ENCODE peak calls at places on chromosome 6, in nine cellular contexts. One of them, this sample, is unnamed.
A peak's percentile ranks its signal among the peaks of the same experiment; 100 is the strongest.

GRCh38 chr6:89640804-89641203 is 2.3 kb upstream of the LYRM2 start:
- DNase-seq in HFFc6: peak; percentile 84
- DNase-seq in NCI-H146: no peak
- DNase-seq in dermis microvascular lymphatic vessel endothelial cell: no peak
- DNase-seq in stimulated activated CD4-positive, alpha-beta T cell treated with anti-CD3 and anti-CD28 coated beads, TNF-alpha, amount 100 ng/mL, for 24 hours: no peak
- DNase-seq in kidney tubule cell: peak; percentile 66
- DNase-seq in amygdala: no peak
- DNase-seq in retinal pigment epithelial cell: peak; percentile 73
- DNase-seq in hepatic stellate cell: no peak
- DNase-seq in this sample: peak; percentile 24

GRCh38 chr6:70413829-70414494 is 654 bp downstream of the FAM135A start:
- DNase-seq in kidney tubule cell: peak; percentile 6
- DNase-seq in hepatic stellate cell: peak; percentile 22
- DNase-seq in retinal pigment epithelial cell: no peak
- DNase-seq in NCI-H146: no peak
- DNase-seq in amygdala: peak; percentile 47
- DNase-seq in HFFc6: no peak
- DNase-seq in stimulated activated CD4-positive, alpha-beta T cell treated with anti-CD3 and anti-CD28 coated beads, TNF-alpha, amount 100 ng/mL, for 24 hours: no peak
- DNase-seq in dermis microvascular lymphatic vessel endothelial cell: peak; percentile 2
- DNase-seq in this sample: no peak

GRCh38 chr6:41371461-41371991 is 36.1 kb downstream of the NCR2 start:
- DNase-seq in HFFc6: peak; percentile 14
- DNase-seq in kidney tubule cell: peak; percentile 66
- DNase-seq in NCI-H146: no peak
- DNase-seq in retinal pigment epithelial cell: no peak
- DNase-seq in dermis microvascular lymphatic vessel endothelial cell: peak; percentile 38
- DNase-seq in amygdala: peak; percentile 12
- DNase-seq in stimulated activated CD4-positive, alpha-beta T cell treated with anti-CD3 and anti-CD28 coated beads, TNF-alpha, amount 100 ng/mL, for 24 hours: no peak
- DNase-seq in hepatic stellate cell: peak; percentile 65
- DNase-seq in this sample: no peak

GRCh38 chr6:45476341-45476740 is 98.6 kb upstream of the SUPT3H start:
- DNase-seq in amygdala: peak; percentile 11
- DNase-seq in HFFc6: no peak
- DNase-seq in retinal pigment epithelial cell: no peak
- DNase-seq in NCI-H146: no peak
- DNase-seq in hepatic stellate cell: no peak
- DNase-seq in stimulated activated CD4-positive, alpha-beta T cell treated with anti-CD3 and anti-CD28 coated beads, TNF-alpha, amount 100 ng/mL, for 24 hours: no peak
- DNase-seq in kidney tubule cell: no peak
- DNase-seq in dermis microvascular lymphatic vessel endothelial cell: no peak
- DNase-seq in this sample: no peak

GRCh38 chr6:38640216-38640909 is 634 bp upstream of the BTBD9 start:
- DNase-seq in amygdala: no peak
- DNase-seq in NCI-H146: peak; percentile 16
- DNase-seq in dermis microvascular lymphatic vessel endothelial cell: no peak
- DNase-seq in HFFc6: no peak
- DNase-seq in hepatic stellate cell: no peak
- DNase-seq in kidney tubule cell: no peak
- DNase-seq in retinal pigment epithelial cell: no peak
- DNase-seq in stimulated activated CD4-positive, alpha-beta T cell treated with anti-CD3 and anti-CD28 coated beads, TNF-alpha, amount 100 ng/mL, for 24 hours: no peak
- DNase-seq in this sample: no peak

GRCh38 chr6:138285800-138286199 is 67.5 kb upstream of the PBOV1 start:
- DNase-seq in amygdala: no peak
- DNase-seq in retinal pigment epithelial cell: no peak
- DNase-seq in hepatic stellate cell: no peak
- DNase-seq in HFFc6: no peak
- DNase-seq in NCI-H146: no peak
- DNase-seq in stimulated activated CD4-positive, alpha-beta T cell treated with anti-CD3 and anti-CD28 coated beads, TNF-alpha, amount 100 ng/mL, for 24 hours: no peak
- DNase-seq in dermis microvascular lymphatic vessel endothelial cell: no peak
- DNase-seq in kidney tubule cell: no peak
- DNase-seq in this sample: no peak

GRCh38 chr6:4450237-4450636 is 314.9 kb upstream of the ECI2 start:
- DNase-seq in stimulated activated CD4-positive, alpha-beta T cell treated with anti-CD3 and anti-CD28 coated beads, TNF-alpha, amount 100 ng/mL, for 24 hours: no peak
- DNase-seq in amygdala: no peak
- DNase-seq in retinal pigment epithelial cell: no peak
- DNase-seq in NCI-H146: no peak
- DNase-seq in dermis microvascular lymphatic vessel endothelial cell: no peak
- DNase-seq in hepatic stellate cell: no peak
- DNase-seq in HFFc6: no peak
- DNase-seq in kidney tubule cell: no peak
- DNase-seq in this sample: no peak

GRCh38 chr6:25788305-25788922 is 33.9 kb downstream of the SLC17A4 start:
- DNase-seq in amygdala: peak; percentile 3
- DNase-seq in dermis microvascular lymphatic vessel endothelial cell: peak; percentile 64
- DNase-seq in HFFc6: peak; percentile 39
- DNase-seq in retinal pigment epithelial cell: peak; percentile 6
- DNase-seq in NCI-H146: peak; percentile 62
- DNase-seq in stimulated activated CD4-positive, alpha-beta T cell treated with anti-CD3 and anti-CD28 coated beads, TNF-alpha, amount 100 ng/mL, for 24 hours: peak; percentile 7
- DNase-seq in hepatic stellate cell: peak; percentile 22
- DNase-seq in kidney tubule cell: peak; percentile 52
- DNase-seq in this sample: peak; percentile 8

GRCh38 chr6:128225610-128226009 is 294.8 kb downstream of the PTPRK start:
- DNase-seq in NCI-H146: no peak
- DNase-seq in stimulated activated CD4-positive, alpha-beta T cell treated with anti-CD3 and anti-CD28 coated beads, TNF-alpha, amount 100 ng/mL, for 24 hours: no peak
- DNase-seq in retinal pigment epithelial cell: no peak
- DNase-seq in kidney tubule cell: no peak
- DNase-seq in HFFc6: no peak
- DNase-seq in hepatic stellate cell: no peak
- DNase-seq in dermis microvascular lymphatic vessel endothelial cell: no peak
- DNase-seq in amygdala: no peak
- DNase-seq in this sample: no peak

GRCh38 chr6:64679411-64679810 is 1027.6 kb downstream of the EYS start:
- DNase-seq in stimulated activated CD4-positive, alpha-beta T cell treated with anti-CD3 and anti-CD28 coated beads, TNF-alpha, amount 100 ng/mL, for 24 hours: no peak
- DNase-seq in amygdala: no peak
- DNase-seq in retinal pigment epithelial cell: no peak
- DNase-seq in NCI-H146: no peak
- DNase-seq in HFFc6: no peak
- DNase-seq in hepatic stellate cell: no peak
- DNase-seq in dermis microvascular lymphatic vessel endothelial cell: no peak
- DNase-seq in kidney tubule cell: no peak
- DNase-seq in this sample: peak; percentile 21

GRCh38 chr6:151842816-151843215 is 35.3 kb downstream of the ESR1 start:
- DNase-seq in HFFc6: no peak
- DNase-seq in kidney tubule cell: no peak
- DNase-seq in retinal pigment epithelial cell: no peak
- DNase-seq in hepatic stellate cell: no peak
- DNase-seq in dermis microvascular lymphatic vessel endothelial cell: no peak
- DNase-seq in stimulated activated CD4-positive, alpha-beta T cell treated with anti-CD3 and anti-CD28 coated beads, TNF-alpha, amount 100 ng/mL, for 24 hours: no peak
- DNase-seq in NCI-H146: no peak
- DNase-seq in amygdala: no peak
- DNase-seq in this sample: no peak

GRCh38 chr6:53593001-53593488 is 48.1 kb upstream of the GCLC start:
- DNase-seq in retinal pigment epithelial cell: peak; percentile 96
- DNase-seq in amygdala: no peak
- DNase-seq in stimulated activated CD4-positive, alpha-beta T cell treated with anti-CD3 and anti-CD28 coated beads, TNF-alpha, amount 100 ng/mL, for 24 hours: no peak
- DNase-seq in NCI-H146: no peak
- DNase-seq in kidney tubule cell: peak; percentile 69
- DNase-seq in dermis microvascular lymphatic vessel endothelial cell: no peak
- DNase-seq in hepatic stellate cell: no peak
- DNase-seq in HFFc6: peak; percentile 40
- DNase-seq in this sample: peak; percentile 71

GRCh38 chr6:79048611-79049010 is 29.4 kb downstream of the PHIP start:
- DNase-seq in hepatic stellate cell: peak; percentile 3
- DNase-seq in NCI-H146: no peak
- DNase-seq in HFFc6: peak; percentile 45
- DNase-seq in amygdala: no peak
- DNase-seq in stimulated activated CD4-positive, alpha-beta T cell treated with anti-CD3 and anti-CD28 coated beads, TNF-alpha, amount 100 ng/mL, for 24 hours: no peak
- DNase-seq in dermis microvascular lymphatic vessel endothelial cell: peak; percentile 28
- DNase-seq in kidney tubule cell: peak; percentile 33
- DNase-seq in retinal pigment epithelial cell: peak; percentile 10
- DNase-seq in this sample: no peak

GRCh38 chr6:1402369-1402768 is 13.0 kb downstream of the FOXF2 start:
- DNase-seq in amygdala: no peak
- DNase-seq in HFFc6: no peak
- DNase-seq in hepatic stellate cell: no peak
- DNase-seq in dermis microvascular lymphatic vessel endothelial cell: no peak
- DNase-seq in kidney tubule cell: no peak
- DNase-seq in retinal pigment epithelial cell: no peak
- DNase-seq in NCI-H146: no peak
- DNase-seq in stimulated activated CD4-positive, alpha-beta T cell treated with anti-CD3 and anti-CD28 coated beads, TNF-alpha, amount 100 ng/mL, for 24 hours: no peak
- DNase-seq in this sample: no peak

GRCh38 chr6:150717419-150717818 is 117.7 kb downstream of the PLEKHG1 start:
- DNase-seq in hepatic stellate cell: no peak
- DNase-seq in amygdala: no peak
- DNase-seq in NCI-H146: peak; percentile 44
- DNase-seq in kidney tubule cell: peak; percentile 75
- DNase-seq in dermis microvascular lymphatic vessel endothelial cell: no peak
- DNase-seq in retinal pigment epithelial cell: no peak
- DNase-seq in HFFc6: no peak
- DNase-seq in stimulated activated CD4-positive, alpha-beta T cell treated with anti-CD3 and anti-CD28 coated beads, TNF-alpha, amount 100 ng/mL, for 24 hours: no peak
- DNase-seq in this sample: no peak

GRCh38 chr6:106324726-106325335 is 729 bp downstream of the ATG5 start:
- DNase-seq in NCI-H146: no peak
- DNase-seq in dermis microvascular lymphatic vessel endothelial cell: no peak
- DNase-seq in hepatic stellate cell: peak; percentile 17
- DNase-seq in retinal pigment epithelial cell: no peak
- DNase-seq in amygdala: no peak
- DNase-seq in stimulated activated CD4-positive, alpha-beta T cell treated with anti-CD3 and anti-CD28 coated beads, TNF-alpha, amount 100 ng/mL, for 24 hours: no peak
- DNase-seq in HFFc6: no peak
- DNase-seq in kidney tubule cell: no peak
- DNase-seq in this sample: no peak

GRCh38 chr6:112253505-112253841 is 894 bp downstream of the LAMA4 start:
- DNase-seq in retinal pigment epithelial cell: no peak
- DNase-seq in HFFc6: no peak
- DNase-seq in kidney tubule cell: peak; percentile 37
- DNase-seq in hepatic stellate cell: no peak
- DNase-seq in dermis microvascular lymphatic vessel endothelial cell: no peak
- DNase-seq in amygdala: no peak
- DNase-seq in stimulated activated CD4-positive, alpha-beta T cell treated with anti-CD3 and anti-CD28 coated beads, TNF-alpha, amount 100 ng/mL, for 24 hours: no peak
- DNase-seq in NCI-H146: no peak
- DNase-seq in this sample: no peak

This sample was measured in RCC 7860.